ENCODE peak calls at places on chromosomes 3 and 15, in four cellular contexts. One of them, this sample, is unnamed.

GRCh38 chr15:101001796-101002195 is 82.6 kb downstream of the LRRK1 start:
- DNase-seq in A549: no peak
- DNase-seq in lower leg skin: peak; percentile 29
- DNase-seq in uterus: no peak
- DNase-seq in this sample: no peak

GRCh38 chr3:69869643-69870042 is 129.9 kb upstream of the SAMMSON start:
- DNase-seq in A549: peak; percentile 39
- DNase-seq in lower leg skin: no peak
- DNase-seq in uterus: no peak
- DNase-seq in this sample: peak; percentile 15

GRCh38 chr3:41131224-41131623 is 68.1 kb upstream of the CTNNB1 start:
- DNase-seq in A549: no peak
- DNase-seq in lower leg skin: no peak
- DNase-seq in uterus: no peak
- DNase-seq in this sample: no peak

GRCh38 chr3:66722675-66723074 is 221.9 kb upstream of the LRIG1 start:
- DNase-seq in A549: peak; percentile 1
- DNase-seq in lower leg skin: no peak
- DNase-seq in uterus: peak; percentile 68
- DNase-seq in this sample: peak; percentile 30

GRCh38 chr3:178558637-178559036 is 22.4 kb downstream of the KCNMB2 start:
- DNase-seq in A549: no peak
- DNase-seq in lower leg skin: no peak
- DNase-seq in uterus: no peak
- DNase-seq in this sample: no peak

GRCh38 chr3:52524752-52525661 is 8.7 kb downstream of the NT5DC2 start:
- DNase-seq in A549: no peak
- DNase-seq in lower leg skin: peak; percentile 88
- DNase-seq in uterus: peak; percentile 41
- DNase-seq in this sample: no peak

GRCh38 chr3:141057436-141057835 is 6.3 kb downstream of the SPSB4 start:
- DNase-seq in A549: no peak
- DNase-seq in lower leg skin: no peak
- DNase-seq in uterus: no peak
- DNase-seq in this sample: no peak

GRCh38 chr3:10625307-10625706 is 119.9 kb upstream of the ATP2B2 start:
- DNase-seq in A549: no peak
- DNase-seq in lower leg skin: no peak
- DNase-seq in uterus: no peak
- DNase-seq in this sample: no peak

GRCh38 chr3:14252321-14253021 is 73.9 kb downstream of the LSM3 start:
- DNase-seq in A549: no peak
- DNase-seq in lower leg skin: no peak
- DNase-seq in uterus: no peak
- DNase-seq in this sample: no peak

GRCh38 chr3:186459108-186459467 is 85.1 kb downstream of the CRYGS start:
- DNase-seq in A549: no peak
- DNase-seq in lower leg skin: no peak
- DNase-seq in uterus: no peak
- DNase-seq in this sample: no peak

GRCh38 chr3:10518506-10519150 is 13.2 kb upstream of the ATP2B2 start:
- DNase-seq in A549: no peak
- DNase-seq in lower leg skin: no peak
- DNase-seq in uterus: peak; percentile 15
- DNase-seq in this sample: peak; percentile 87

GRCh38 chr3:182357928-182358327 is 435.4 kb upstream of the ATP11B start:
- DNase-seq in A549: no peak
- DNase-seq in lower leg skin: no peak
- DNase-seq in uterus: no peak
- DNase-seq in this sample: no peak

DNA sequence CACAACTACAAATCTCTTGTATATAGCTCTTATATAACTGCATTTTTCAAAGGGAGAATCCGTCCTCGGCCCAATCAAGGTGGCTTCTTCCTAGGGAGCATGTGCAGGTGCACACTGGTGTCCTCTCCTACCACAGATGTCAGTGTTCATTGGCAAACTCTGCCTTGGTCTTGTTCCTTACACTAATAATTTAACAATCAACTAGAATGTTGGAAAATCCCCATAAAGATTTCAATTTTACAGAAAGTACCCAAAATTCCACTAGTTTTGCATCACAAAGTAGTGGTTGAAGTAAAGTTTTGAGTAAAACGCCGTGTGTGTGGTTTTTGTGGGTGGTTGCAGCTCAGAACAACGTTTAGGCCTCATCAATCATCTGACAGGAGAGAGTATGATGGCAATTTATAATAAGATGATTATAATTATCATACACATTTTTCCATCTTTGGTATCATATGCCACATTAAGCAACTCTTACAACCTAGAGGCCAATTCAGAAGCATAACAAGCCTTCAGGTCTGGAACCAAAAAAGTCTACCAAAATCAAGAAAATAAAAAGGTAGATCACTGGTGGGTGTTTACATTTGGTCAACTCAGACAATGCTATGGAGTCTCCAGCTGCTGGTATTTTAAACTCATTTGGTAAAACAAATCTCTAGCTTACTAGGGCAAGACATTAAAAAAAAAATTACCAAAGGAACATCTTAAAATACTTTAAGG is 128.9 kb upstream of the BHLHE40 start:
- DNase-seq in A549: no peak
- DNase-seq in lower leg skin: no peak
- DNase-seq in uterus: no peak
- DNase-seq in this sample: no peak
- TF ChIP-seq POLR2A in A549: no peak
- TF ChIP-seq POLR2A in lower leg skin: no peak
- TF ChIP-seq POLR2A in uterus: no peak
- TF ChIP-seq POLR2A in this sample: no peak

DNA sequence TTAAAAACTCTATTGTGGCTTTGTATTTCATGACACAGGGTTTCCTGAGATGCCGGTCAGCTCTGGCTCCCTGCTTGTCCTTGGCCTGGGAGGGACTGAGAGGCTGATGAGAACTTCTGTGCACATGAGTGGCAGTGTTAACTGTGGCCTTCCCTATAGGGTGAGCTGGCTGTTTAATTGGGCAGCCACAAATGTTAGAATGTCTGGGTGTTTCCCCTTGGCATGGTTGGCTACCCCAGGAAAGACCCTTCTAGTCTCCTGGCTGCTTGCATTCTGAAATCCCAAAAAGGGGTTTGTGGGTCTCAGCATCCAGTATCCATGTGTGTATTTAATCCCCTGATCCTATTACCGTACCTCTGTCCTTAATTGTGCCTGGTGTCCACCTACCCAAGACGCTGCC is 3.0 kb upstream of the KLF13 start:
- DNase-seq in A549: no peak
- DNase-seq in lower leg skin: no peak
- DNase-seq in uterus: no peak
- DNase-seq in this sample: no peak
- TF ChIP-seq POLR2A in A549: no peak
- TF ChIP-seq POLR2A in lower leg skin: no peak
- TF ChIP-seq POLR2A in uterus: no peak
- TF ChIP-seq POLR2A in this sample: no peak

GRCh38 chr3:50340404-50341329 is at the start of gene RASSF1:
- DNase-seq in A549: no peak
- DNase-seq in lower leg skin: peak; percentile 96
- DNase-seq in uterus: peak; percentile 80
- DNase-seq in this sample: no peak
- TF ChIP-seq POLR2A in A549: no peak
- TF ChIP-seq POLR2A in lower leg skin: peak; percentile 16
- TF ChIP-seq POLR2A in uterus: peak; percentile 67
- TF ChIP-seq POLR2A in this sample: no peak

GRCh38 chr15:55197362-55197705 is 593 bp upstream of the RSL24D1 start:
- DNase-seq in A549: no peak
- DNase-seq in lower leg skin: no peak
- DNase-seq in uterus: no peak
- DNase-seq in this sample: no peak

GRCh38 chr15:55204464-55204863 is 7.7 kb upstream of the RSL24D1 start:
- DNase-seq in A549: no peak
- DNase-seq in lower leg skin: no peak
- DNase-seq in uterus: no peak
- DNase-seq in this sample: no peak

GRCh38 chr15:55198706-55199105 is 2.0 kb upstream of the RSL24D1 start:
- DNase-seq in A549: no peak
- DNase-seq in lower leg skin: no peak
- DNase-seq in uterus: no peak
- DNase-seq in this sample: no peak

GRCh38 chr15:55197719-55198118 is 978 bp upstream of the RSL24D1 start:
- DNase-seq in A549: no peak
- DNase-seq in lower leg skin: no peak
- DNase-seq in uterus: no peak
- DNase-seq in this sample: no peak

GRCh38 chr15:55202206-55202605 is 5.5 kb upstream of the RSL24D1 start:
- DNase-seq in A549: no peak
- DNase-seq in lower leg skin: no peak
- DNase-seq in uterus: no peak
- DNase-seq in this sample: no peak
- TF ChIP-seq POLR2A in A549: no peak
- TF ChIP-seq POLR2A in lower leg skin: no peak
- TF ChIP-seq POLR2A in uterus: no peak
- TF ChIP-seq POLR2A in this sample: no peak